ENCODE peak calls at places on chromosomes 2 and 18, in six cellular contexts. One of them, this sample, is unnamed.

GRCh38 chr2:109466674-109467575 is 146.8 kb downstream of the SEPTIN10 start:
- DNase-seq in H1: no peak
- DNase-seq in IMR-90: peak
- DNase-seq in mesenchymal stem cell: peak
- DNase-seq in neuronal stem cell: no peak
- DNase-seq in trophoblast cell: peak
- DNase-seq in this sample: no peak

GRCh38 chr2:121066526-121066925 is 218.5 kb downstream of the TFCP2L1 start:
- DNase-seq in trophoblast cell: no peak
- DNase-seq in H1: no peak
- DNase-seq in IMR-90: no peak
- DNase-seq in neuronal stem cell: no peak
- DNase-seq in mesenchymal stem cell: peak
- DNase-seq in this sample: peak

GRCh38 chr2:239224249-239224605 is 176.6 kb downstream of the HDAC4 start:
- DNase-seq in H1: no peak
- DNase-seq in mesenchymal stem cell: no peak
- DNase-seq in IMR-90: no peak
- DNase-seq in trophoblast cell: no peak
- DNase-seq in neuronal stem cell: no peak
- DNase-seq in this sample: no peak

GRCh38 chr2:206915136-206915535 is 24.2 kb upstream of the CPO start:
- DNase-seq in IMR-90: peak
- DNase-seq in neuronal stem cell: no peak
- DNase-seq in mesenchymal stem cell: peak
- DNase-seq in H1: no peak
- DNase-seq in trophoblast cell: peak
- DNase-seq in this sample: no peak

GRCh38 chr18:46731316-46731715 is 25.5 kb downstream of the ST8SIA5 start:
- DNase-seq in IMR-90: no peak
- DNase-seq in H1: no peak
- DNase-seq in mesenchymal stem cell: no peak
- DNase-seq in neuronal stem cell: no peak
- DNase-seq in trophoblast cell: no peak
- DNase-seq in this sample: no peak

GRCh38 chr18:49723648-49724180 is 89.6 kb downstream of the ACAA2 start:
- DNase-seq in H1: no peak
- DNase-seq in trophoblast cell: no peak
- DNase-seq in mesenchymal stem cell: peak
- DNase-seq in neuronal stem cell: no peak
- DNase-seq in IMR-90: peak
- DNase-seq in this sample: no peak

GRCh38 chr2:191037351-191037750 is 23.4 kb upstream of the STAT1 start:
- DNase-seq in IMR-90: no peak
- DNase-seq in trophoblast cell: no peak
- DNase-seq in neuronal stem cell: no peak
- DNase-seq in H1: no peak
- DNase-seq in mesenchymal stem cell: no peak
- DNase-seq in this sample: no peak

GRCh38 chr2:9002637-9003365 is 683 bp downstream of the MBOAT2 start:
- DNase-seq in IMR-90: no peak
- DNase-seq in H1: peak
- DNase-seq in neuronal stem cell: peak
- DNase-seq in mesenchymal stem cell: peak
- DNase-seq in trophoblast cell: no peak
- DNase-seq in this sample: no peak

GRCh38 chr18:49697049-49697448 is 116.3 kb downstream of the ACAA2 start:
- DNase-seq in IMR-90: no peak
- DNase-seq in trophoblast cell: no peak
- DNase-seq in neuronal stem cell: no peak
- DNase-seq in mesenchymal stem cell: no peak
- DNase-seq in H1: no peak
- DNase-seq in this sample: no peak

GRCh38 chr2:12106440-12107080 is 360.1 kb downstream of the LPIN1 start:
- DNase-seq in IMR-90: peak
- DNase-seq in mesenchymal stem cell: peak
- DNase-seq in H1: no peak
- DNase-seq in trophoblast cell: peak
- DNase-seq in neuronal stem cell: no peak
- DNase-seq in this sample: no peak

GRCh38 chr2:100196786-100197494 is 54.5 kb upstream of the AFF3 start:
- DNase-seq in H1: no peak
- DNase-seq in IMR-90: peak
- DNase-seq in trophoblast cell: no peak
- DNase-seq in neuronal stem cell: no peak
- DNase-seq in mesenchymal stem cell: peak
- DNase-seq in this sample: no peak

GRCh38 chr2:12675352-12675795 is 41.4 kb upstream of the TRIB2 start:
- DNase-seq in IMR-90: peak
- DNase-seq in mesenchymal stem cell: peak
- DNase-seq in H1: no peak
- DNase-seq in trophoblast cell: peak
- DNase-seq in neuronal stem cell: no peak
- DNase-seq in this sample: no peak

GRCh38 chr2:240714747-240715725 is 23.4 kb downstream of the AQP12A start:
- DNase-seq in neuronal stem cell: no peak
- DNase-seq in IMR-90: no peak
- DNase-seq in H1: no peak
- DNase-seq in trophoblast cell: no peak
- DNase-seq in mesenchymal stem cell: no peak
- DNase-seq in this sample: no peak

GRCh38 chr2:36193680-36194079 is 161.9 kb upstream of the CRIM1 start:
- DNase-seq in neuronal stem cell: no peak
- DNase-seq in IMR-90: no peak
- DNase-seq in trophoblast cell: no peak
- DNase-seq in mesenchymal stem cell: no peak
- DNase-seq in H1: no peak
- DNase-seq in this sample: no peak

GRCh38 chr2:126446106-126446695 is 209.8 kb upstream of the GYPC start:
- DNase-seq in IMR-90: no peak
- DNase-seq in neuronal stem cell: peak
- DNase-seq in trophoblast cell: no peak
- DNase-seq in H1: no peak
- DNase-seq in mesenchymal stem cell: no peak
- DNase-seq in this sample: no peak

GRCh38 chr2:1987379-1987778 is 243.1 kb upstream of the PXDN start:
- DNase-seq in trophoblast cell: no peak
- DNase-seq in neuronal stem cell: no peak
- DNase-seq in mesenchymal stem cell: no peak
- DNase-seq in IMR-90: no peak
- DNase-seq in H1: no peak
- DNase-seq in this sample: no peak

GRCh38 chr2:136021406-136021805 is 36.0 kb upstream of the DARS1 start:
- DNase-seq in neuronal stem cell: no peak
- DNase-seq in trophoblast cell: no peak
- DNase-seq in mesenchymal stem cell: no peak
- DNase-seq in IMR-90: no peak
- DNase-seq in H1: no peak
- DNase-seq in this sample: no peak

GRCh38 chr2:149375801-149376349 is 45.5 kb downstream of the LYPD6 start:
- DNase-seq in H1: no peak
- DNase-seq in mesenchymal stem cell: no peak
- DNase-seq in IMR-90: no peak
- DNase-seq in neuronal stem cell: peak
- DNase-seq in trophoblast cell: no peak
- DNase-seq in this sample: no peak

GRCh38 chr2:209525834-209526281 is 102.0 kb downstream of the MAP2 start:
- DNase-seq in neuronal stem cell: no peak
- DNase-seq in trophoblast cell: no peak
- DNase-seq in IMR-90: peak
- DNase-seq in mesenchymal stem cell: peak
- DNase-seq in H1: no peak
- DNase-seq in this sample: no peak

DNA sequence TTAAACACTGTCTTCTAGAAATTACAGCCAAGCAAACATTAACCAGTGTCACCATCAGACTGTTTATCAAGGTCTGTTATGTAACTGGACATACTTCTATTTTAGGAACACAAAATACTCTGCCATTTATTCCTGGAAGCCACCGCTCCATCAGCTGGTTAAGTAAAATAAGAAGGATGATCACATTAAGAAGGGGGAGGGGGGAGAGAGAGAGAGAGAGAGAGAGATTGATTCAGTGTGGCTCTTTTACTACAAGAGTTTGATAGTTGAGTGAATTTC is 47.9 kb downstream of the MBP start:
- DNase-seq in H1: no peak
- DNase-seq in IMR-90: no peak
- DNase-seq in mesenchymal stem cell: no peak
- DNase-seq in trophoblast cell: no peak
- DNase-seq in neuronal stem cell: no peak
- DNase-seq in this sample: no peak
- H2AFZ ChIP-seq in H1: no peak
- H2AFZ ChIP-seq in IMR-90: no peak
- H2AFZ ChIP-seq in mesenchymal stem cell: no peak
- H2AFZ ChIP-seq in trophoblast cell: no peak
- H2AFZ ChIP-seq in neuronal stem cell: peak
- H2AFZ ChIP-seq in this sample: no peak

GRCh38 chr18:8776544-8776943 is 71.2 kb downstream of the MTCL1 start:
- DNase-seq in H1: no peak
- DNase-seq in neuronal stem cell: no peak
- DNase-seq in mesenchymal stem cell: peak
- DNase-seq in trophoblast cell: no peak
- DNase-seq in IMR-90: no peak
- DNase-seq in this sample: no peak

GRCh38 chr18:8773980-8774379 is 68.6 kb downstream of the MTCL1 start:
- DNase-seq in neuronal stem cell: no peak
- DNase-seq in trophoblast cell: no peak
- DNase-seq in IMR-90: no peak
- DNase-seq in H1: no peak
- DNase-seq in mesenchymal stem cell: peak
- DNase-seq in this sample: no peak

GRCh38 chr18:8778386-8778785 is 73.0 kb downstream of the MTCL1 start:
- DNase-seq in trophoblast cell: no peak
- DNase-seq in H1: no peak
- DNase-seq in mesenchymal stem cell: no peak
- DNase-seq in IMR-90: no peak
- DNase-seq in neuronal stem cell: no peak
- DNase-seq in this sample: no peak

GRCh38 chr18:8777846-8778245 is 72.5 kb downstream of the MTCL1 start:
- DNase-seq in mesenchymal stem cell: no peak
- DNase-seq in neuronal stem cell: no peak
- DNase-seq in trophoblast cell: no peak
- DNase-seq in IMR-90: no peak
- DNase-seq in H1: no peak
- DNase-seq in this sample: no peak

DNA sequence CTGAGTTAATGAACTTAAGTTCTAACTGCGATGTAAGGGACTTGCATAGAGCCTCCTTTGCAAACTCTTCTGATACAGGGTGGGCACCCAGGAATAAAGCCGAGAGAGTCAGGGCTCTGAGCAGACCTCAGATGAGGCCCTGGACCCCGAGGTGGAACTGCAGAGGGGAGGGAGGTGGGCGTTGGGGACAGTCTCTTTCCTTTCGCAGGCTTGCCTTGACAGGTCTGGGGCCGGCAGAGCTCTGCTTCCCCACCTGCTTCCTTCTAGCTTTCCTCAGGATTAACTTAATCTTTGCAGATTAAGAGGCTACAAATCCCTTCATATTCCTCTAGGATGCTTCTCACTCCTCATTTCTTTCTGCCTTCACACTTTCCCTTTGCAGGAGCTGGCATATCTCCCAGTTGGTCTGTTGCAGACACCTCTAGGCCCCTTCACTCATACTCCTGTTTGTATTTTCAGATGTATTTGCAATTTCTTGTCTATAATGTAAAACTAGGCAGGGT is 70.7 kb downstream of the MTCL1 start:
- DNase-seq in mesenchymal stem cell: peak
- DNase-seq in trophoblast cell: no peak
- DNase-seq in H1: no peak
- DNase-seq in neuronal stem cell: no peak
- DNase-seq in IMR-90: no peak
- DNase-seq in this sample: no peak
- H4K91ac ChIP-seq in mesenchymal stem cell: peak
- H4K91ac ChIP-seq in trophoblast cell: peak
- H4K91ac ChIP-seq in H1: no peak
- H4K91ac ChIP-seq in neuronal stem cell: no peak
- H4K91ac ChIP-seq in IMR-90: no peak
- H4K91ac ChIP-seq in this sample: no peak

DNA sequence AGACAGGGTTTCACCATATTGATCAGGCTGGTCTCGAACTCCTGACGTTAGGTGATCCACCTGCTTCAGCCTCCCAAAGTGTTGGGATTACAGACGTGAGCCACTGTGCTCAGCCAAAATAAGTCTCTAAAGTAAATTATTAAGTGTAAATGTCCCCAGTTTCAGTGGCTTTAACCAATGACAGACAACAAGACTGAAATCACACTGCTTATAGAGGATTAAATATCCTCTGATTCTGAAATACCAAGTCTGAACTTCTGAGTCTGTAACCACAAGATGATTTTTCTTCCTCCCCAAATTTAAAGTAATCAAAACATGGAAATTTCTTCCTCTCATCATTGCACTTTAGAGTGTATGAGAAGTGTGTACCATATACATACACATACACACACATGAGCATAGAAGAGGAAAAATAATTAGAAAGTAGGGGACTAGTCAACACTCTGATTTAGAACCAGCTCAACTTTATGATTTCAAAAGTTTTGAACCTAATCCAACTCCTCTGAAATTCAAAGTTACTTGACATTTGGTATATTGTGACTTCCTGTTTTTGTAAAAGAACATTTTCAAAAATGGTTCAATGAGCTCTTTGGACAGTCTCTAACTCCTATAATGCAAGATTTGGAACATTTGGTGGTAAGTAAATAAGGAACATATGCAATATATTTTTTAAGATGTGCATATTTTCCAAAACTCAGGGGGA is 16.6 kb upstream of the ANKRD44 start:
- DNase-seq in mesenchymal stem cell: no peak
- DNase-seq in trophoblast cell: no peak
- DNase-seq in IMR-90: no peak
- DNase-seq in neuronal stem cell: no peak
- DNase-seq in H1: no peak
- DNase-seq in this sample: no peak
- H2AFZ ChIP-seq in mesenchymal stem cell: no peak
- H2AFZ ChIP-seq in trophoblast cell: no peak
- H2AFZ ChIP-seq in IMR-90: no peak
- H2AFZ ChIP-seq in neuronal stem cell: no peak
- H2AFZ ChIP-seq in H1: no peak
- H2AFZ ChIP-seq in this sample: no peak

GRCh38 chr2:11022874-11023273 is 111.1 kb downstream of the KCNF1 start:
- DNase-seq in mesenchymal stem cell: no peak
- DNase-seq in IMR-90: no peak
- DNase-seq in neuronal stem cell: no peak
- DNase-seq in trophoblast cell: no peak
- DNase-seq in H1: peak
- DNase-seq in this sample: no peak

GRCh38 chr2:11024010-11024615 is 112.4 kb downstream of the KCNF1 start:
- DNase-seq in neuronal stem cell: no peak
- DNase-seq in trophoblast cell: no peak
- DNase-seq in mesenchymal stem cell: no peak
- DNase-seq in IMR-90: no peak
- DNase-seq in H1: peak
- DNase-seq in this sample: no peak

GRCh38 chr2:11024687-11025086 is 113.0 kb downstream of the KCNF1 start:
- DNase-seq in trophoblast cell: no peak
- DNase-seq in mesenchymal stem cell: no peak
- DNase-seq in H1: peak
- DNase-seq in IMR-90: no peak
- DNase-seq in neuronal stem cell: no peak
- DNase-seq in this sample: no peak

GRCh38 chr2:11022064-11022463 is 110.3 kb downstream of the KCNF1 start:
- DNase-seq in trophoblast cell: no peak
- DNase-seq in H1: peak
- DNase-seq in neuronal stem cell: no peak
- DNase-seq in mesenchymal stem cell: no peak
- DNase-seq in IMR-90: no peak
- DNase-seq in this sample: no peak

GRCh38 chr2:11023326-11024009 is 111.7 kb downstream of the KCNF1 start:
- DNase-seq in H1: no peak
- DNase-seq in mesenchymal stem cell: no peak
- DNase-seq in IMR-90: no peak
- DNase-seq in trophoblast cell: no peak
- DNase-seq in neuronal stem cell: no peak
- DNase-seq in this sample: no peak
- H4K91ac ChIP-seq in H1: no peak
- H4K91ac ChIP-seq in mesenchymal stem cell: no peak
- H4K91ac ChIP-seq in IMR-90: no peak
- H4K91ac ChIP-seq in trophoblast cell: no peak
- H4K91ac ChIP-seq in neuronal stem cell: no peak
- H4K91ac ChIP-seq in this sample: no peak

This sample was measured in H9.